ENCODE peak calls at places on chromosomes 6 and 20, in five cellular contexts. One of them, this sample, is unnamed.

GRCh38 chr6:68279793-68280557 is 355.1 kb upstream of the ADGRB3 start:
- DNase-seq in GM06990: no peak
- DNase-seq in fibroblast of lung: peak
- DNase-seq in NCI-H510A: no peak
- DNase-seq in tibial nerve: no peak
- DNase-seq in this sample: peak

GRCh38 chr6:118506071-118506638 is 41.9 kb upstream of the PLN start:
- DNase-seq in NCI-H510A: no peak
- DNase-seq in tibial nerve: no peak
- DNase-seq in fibroblast of lung: no peak
- DNase-seq in GM06990: no peak
- DNase-seq in this sample: no peak

GRCh38 chr6:130955755-130956154 is 107.3 kb downstream of the EPB41L2 start:
- DNase-seq in GM06990: no peak
- DNase-seq in NCI-H510A: no peak
- DNase-seq in tibial nerve: no peak
- DNase-seq in fibroblast of lung: no peak
- DNase-seq in this sample: no peak

GRCh38 chr20:62542862-62543261 is 67.1 kb upstream of the GATA5 start:
- DNase-seq in GM06990: no peak
- DNase-seq in tibial nerve: no peak
- DNase-seq in NCI-H510A: no peak
- DNase-seq in fibroblast of lung: no peak
- DNase-seq in this sample: no peak

GRCh38 chr6:148559848-148560433 is 186.9 kb upstream of the UST start:
- DNase-seq in NCI-H510A: peak
- DNase-seq in tibial nerve: peak
- DNase-seq in fibroblast of lung: peak
- DNase-seq in GM06990: peak
- DNase-seq in this sample: peak

GRCh38 chr6:30893666-30894065 is 9.3 kb downstream of the DDR1 start:
- DNase-seq in tibial nerve: no peak
- DNase-seq in GM06990: no peak
- DNase-seq in fibroblast of lung: no peak
- DNase-seq in NCI-H510A: no peak
- DNase-seq in this sample: no peak

GRCh38 chr6:20707166-20707485 is 172.9 kb downstream of the CDKAL1 start:
- DNase-seq in tibial nerve: no peak
- DNase-seq in fibroblast of lung: no peak
- DNase-seq in GM06990: no peak
- DNase-seq in NCI-H510A: no peak
- DNase-seq in this sample: no peak

GRCh38 chr6:127300411-127300810 is 33.7 kb downstream of the RNF146 start:
- DNase-seq in tibial nerve: no peak
- DNase-seq in fibroblast of lung: peak
- DNase-seq in NCI-H510A: no peak
- DNase-seq in GM06990: no peak
- DNase-seq in this sample: peak

GRCh38 chr6:19465240-19465639 is 371.9 kb upstream of the ID4 start:
- DNase-seq in fibroblast of lung: peak
- DNase-seq in GM06990: no peak
- DNase-seq in NCI-H510A: peak
- DNase-seq in tibial nerve: no peak
- DNase-seq in this sample: no peak

GRCh38 chr6:142058216-142058925 is 74.4 kb upstream of the GJE1 start:
- DNase-seq in NCI-H510A: no peak
- DNase-seq in GM06990: no peak
- DNase-seq in tibial nerve: no peak
- DNase-seq in fibroblast of lung: peak
- DNase-seq in this sample: no peak

GRCh38 chr6:90044833-90045337 is 150.6 kb downstream of the GJA10 start:
- DNase-seq in fibroblast of lung: peak
- DNase-seq in NCI-H510A: no peak
- DNase-seq in GM06990: no peak
- DNase-seq in tibial nerve: no peak
- DNase-seq in this sample: peak

GRCh38 chr6:113732384-113732966 is 124.7 kb upstream of the MARCKS start:
- DNase-seq in fibroblast of lung: peak
- DNase-seq in GM06990: no peak
- DNase-seq in NCI-H510A: no peak
- DNase-seq in tibial nerve: peak
- DNase-seq in this sample: peak

GRCh38 chr6:158003910-158004695 is 22.4 kb downstream of the SYNJ2 start:
- DNase-seq in tibial nerve: no peak
- DNase-seq in fibroblast of lung: no peak
- DNase-seq in NCI-H510A: no peak
- DNase-seq in GM06990: no peak
- DNase-seq in this sample: no peak

This sample was measured in fibroblast of pulmonary artery.